ENCODE peak calls at places on chromosomes 11 and 22, in four cellular contexts. One of them, this sample, is unnamed.

GRCh38 chr22:35218079-35218478 is 39.2 kb upstream of the HMGXB4 start:
- DNase-seq in Caco-2: no peak
- DNase-seq in AG09309: no peak
- DNase-seq in tibial artery: no peak
- DNase-seq in this sample: no peak

GRCh38 chr22:31857247-31857646 is 87.1 kb upstream of the YWHAH start:
- DNase-seq in Caco-2: peak
- DNase-seq in tibial artery: no peak
- DNase-seq in AG09309: no peak
- DNase-seq in this sample: peak

GRCh38 chr22:38942702-38943101 is 14.7 kb upstream of the APOBEC3A start:
- DNase-seq in Caco-2: no peak
- DNase-seq in AG09309: no peak
- DNase-seq in tibial artery: peak
- DNase-seq in this sample: no peak

GRCh38 chr22:31400023-31400397 is 606 bp downstream of the DRG1 start:
- DNase-seq in Caco-2: no peak
- DNase-seq in AG09309: no peak
- DNase-seq in tibial artery: no peak
- DNase-seq in this sample: no peak

GRCh38 chr11:4882543-4882942 is 843 bp downstream of the OR51T1 start:
- DNase-seq in Caco-2: no peak
- DNase-seq in AG09309: no peak
- DNase-seq in tibial artery: no peak
- DNase-seq in this sample: no peak

GRCh38 chr11:10382518-10382917 is 72.5 kb upstream of the AMPD3 start:
- DNase-seq in tibial artery: no peak
- DNase-seq in Caco-2: peak
- DNase-seq in AG09309: no peak
- DNase-seq in this sample: no peak

GRCh38 chr11:130198964-130199363 is 39.4 kb downstream of the ST14 start:
- DNase-seq in tibial artery: no peak
- DNase-seq in AG09309: no peak
- DNase-seq in Caco-2: no peak
- DNase-seq in this sample: no peak

GRCh38 chr22:37973271-37974170 is 10.8 kb downstream of the SOX10 start:
- DNase-seq in Caco-2: no peak
- DNase-seq in AG09309: no peak
- DNase-seq in tibial artery: no peak
- DNase-seq in this sample: no peak

GRCh38 chr11:78205691-78206090 is 17.0 kb downstream of the USP35 start:
- DNase-seq in AG09309: no peak
- DNase-seq in tibial artery: peak
- DNase-seq in Caco-2: no peak
- DNase-seq in this sample: no peak

GRCh38 chr11:11318479-11318878 is 34.6 kb downstream of the CSNK2A3 start:
- DNase-seq in Caco-2: no peak
- DNase-seq in tibial artery: no peak
- DNase-seq in AG09309: no peak
- DNase-seq in this sample: no peak

GRCh38 chr11:102385053-102385976 is 38.3 kb downstream of the BIRC2 start:
- DNase-seq in tibial artery: no peak
- DNase-seq in AG09309: no peak
- DNase-seq in Caco-2: peak
- DNase-seq in this sample: no peak

GRCh38 chr11:95545116-95545875 is 244.3 kb downstream of the FAM76B start:
- DNase-seq in tibial artery: no peak
- DNase-seq in Caco-2: peak
- DNase-seq in AG09309: no peak
- DNase-seq in this sample: no peak

GRCh38 chr11:77141475-77141874 is 13.4 kb downstream of the MYO7A start:
- DNase-seq in AG09309: no peak
- DNase-seq in Caco-2: no peak
- DNase-seq in tibial artery: no peak
- DNase-seq in this sample: no peak

GRCh38 chr11:129331217-129331616 is 44.4 kb upstream of the BARX2 start:
- DNase-seq in Caco-2: no peak
- DNase-seq in tibial artery: no peak
- DNase-seq in AG09309: no peak
- DNase-seq in this sample: no peak

GRCh38 chr11:89458646-89459045 is 32.5 kb downstream of the NOX4 start:
- DNase-seq in Caco-2: no peak
- DNase-seq in tibial artery: no peak
- DNase-seq in AG09309: no peak
- DNase-seq in this sample: peak

GRCh38 chr11:130029137-130029536 is 26.5 kb upstream of the PRDM10 start:
- DNase-seq in tibial artery: no peak
- DNase-seq in AG09309: no peak
- DNase-seq in Caco-2: no peak
- DNase-seq in this sample: no peak

GRCh38 chr11:57480409-57481137 is 20.2 kb downstream of the RTN4RL2 start:
- DNase-seq in Caco-2: peak
- DNase-seq in tibial artery: peak
- DNase-seq in AG09309: no peak
- DNase-seq in this sample: no peak

GRCh38 chr11:102891736-102892135 is 17.0 kb upstream of the MMP12 start:
- DNase-seq in Caco-2: no peak
- DNase-seq in AG09309: no peak
- DNase-seq in tibial artery: no peak
- DNase-seq in this sample: no peak

GRCh38 chr11:15006139-15006759 is 34.1 kb upstream of the CALCA start:
- DNase-seq in Caco-2: peak
- DNase-seq in AG09309: peak
- DNase-seq in tibial artery: no peak
- DNase-seq in this sample: peak

GRCh38 chr11:87281496-87281895 is 243.8 kb downstream of the TMEM135 start:
- DNase-seq in tibial artery: no peak
- DNase-seq in AG09309: peak
- DNase-seq in Caco-2: peak
- DNase-seq in this sample: no peak

GRCh38 chr11:44625759-44626523 is 60.5 kb downstream of the CD82 start:
- DNase-seq in AG09309: no peak
- DNase-seq in Caco-2: no peak
- DNase-seq in tibial artery: peak
- DNase-seq in this sample: no peak

GRCh38 chr11:102494216-102494615 is 36.3 kb downstream of the MMP7 start:
- DNase-seq in AG09309: peak
- DNase-seq in Caco-2: peak
- DNase-seq in tibial artery: no peak
- DNase-seq in this sample: peak

GRCh38 chr11:134727636-134728035 is 315.6 kb upstream of the B3GAT1 start:
- DNase-seq in AG09309: no peak
- DNase-seq in tibial artery: no peak
- DNase-seq in Caco-2: no peak
- DNase-seq in this sample: no peak

GRCh38 chr11:123316003-123316402 is 114.1 kb upstream of the GRAMD1B start:
- DNase-seq in AG09309: peak
- DNase-seq in Caco-2: no peak
- DNase-seq in tibial artery: no peak
- DNase-seq in this sample: no peak

GRCh38 chr22:43860126-43860525 is 2.2 kb downstream of the SULT4A1 start:
- DNase-seq in Caco-2: no peak
- DNase-seq in tibial artery: no peak
- DNase-seq in AG09309: no peak
- DNase-seq in this sample: no peak

GRCh38 chr11:26522912-26523610 is 49.0 kb downstream of the MUC15 start:
- DNase-seq in tibial artery: no peak
- DNase-seq in Caco-2: peak
- DNase-seq in AG09309: no peak
- DNase-seq in this sample: peak
- TF ChIP-seq CTCF in tibial artery: no peak
- TF ChIP-seq CTCF in Caco-2: peak
- TF ChIP-seq CTCF in AG09309: peak
- TF ChIP-seq CTCF in this sample: peak

GRCh38 chr11:117793521-117793920 is 3.5 kb downstream of the DSCAML1 start:
- DNase-seq in Caco-2: no peak
- DNase-seq in AG09309: no peak
- DNase-seq in tibial artery: no peak
- DNase-seq in this sample: no peak

GRCh38 chr11:117794144-117794543 is 2.9 kb downstream of the DSCAML1 start:
- DNase-seq in AG09309: no peak
- DNase-seq in tibial artery: no peak
- DNase-seq in Caco-2: no peak
- DNase-seq in this sample: no peak

GRCh38 chr11:117796456-117797428 is at the start of gene DSCAML1:
- DNase-seq in tibial artery: no peak
- DNase-seq in AG09309: no peak
- DNase-seq in Caco-2: peak
- DNase-seq in this sample: no peak

GRCh38 chr11:117794772-117795629 is 2.0 kb downstream of the DSCAML1 start:
- DNase-seq in AG09309: no peak
- DNase-seq in Caco-2: no peak
- DNase-seq in tibial artery: no peak
- DNase-seq in this sample: no peak

DNA sequence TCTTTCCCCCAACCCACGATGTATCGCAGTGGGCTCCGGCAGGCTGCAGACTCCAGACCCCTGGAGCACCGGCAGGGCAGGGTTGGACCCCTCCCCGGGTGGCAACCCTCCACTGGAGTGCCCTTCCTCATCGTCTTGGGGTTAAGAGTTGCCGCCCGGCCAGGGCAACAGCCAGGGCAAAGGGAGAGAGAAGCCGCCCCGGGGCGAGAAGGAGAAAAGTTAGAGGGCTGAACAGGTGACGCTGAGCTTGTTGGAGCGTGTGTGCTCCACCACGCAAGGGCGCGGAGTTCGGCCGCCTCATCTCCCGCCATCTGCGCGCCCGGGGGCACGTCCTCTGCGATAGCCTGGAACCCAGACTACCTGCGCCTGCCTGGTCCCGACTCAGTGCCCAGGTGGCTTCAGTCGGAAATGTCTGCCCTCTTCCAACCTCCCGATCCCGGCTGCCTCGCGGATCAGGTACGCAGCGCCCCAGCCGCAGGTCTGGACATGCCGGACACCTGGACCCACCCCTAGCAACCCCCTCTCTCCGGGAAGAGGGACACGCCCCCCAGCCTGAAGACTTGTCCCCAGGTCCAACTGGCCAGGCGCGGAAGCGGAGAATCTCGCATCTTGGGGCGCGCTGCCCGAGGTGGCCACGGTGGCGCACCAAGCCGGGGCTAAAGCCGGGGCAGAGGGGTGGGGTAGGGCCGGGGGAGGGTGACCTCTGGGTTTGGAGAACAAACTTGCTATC is 1.1 kb downstream of the DSCAML1 start:
- DNase-seq in Caco-2: no peak
- DNase-seq in AG09309: no peak
- DNase-seq in tibial artery: no peak
- DNase-seq in this sample: no peak
- H3K4me3 ChIP-seq in Caco-2: peak
- H3K4me3 ChIP-seq in AG09309: no peak
- H3K4me3 ChIP-seq in tibial artery: no peak
- H3K4me3 ChIP-seq in this sample: peak

GRCh38 chr11:119709171-119709570 is 19.8 kb downstream of the NECTIN1 start:
- DNase-seq in tibial artery: no peak
- DNase-seq in Caco-2: no peak
- DNase-seq in AG09309: no peak
- DNase-seq in this sample: no peak

GRCh38 chr11:119706029-119706428 is 23.0 kb downstream of the NECTIN1 start:
- DNase-seq in AG09309: no peak
- DNase-seq in Caco-2: no peak
- DNase-seq in tibial artery: no peak
- DNase-seq in this sample: no peak

GRCh38 chr11:119705362-119705761 is 23.6 kb downstream of the NECTIN1 start:
- DNase-seq in tibial artery: no peak
- DNase-seq in Caco-2: no peak
- DNase-seq in AG09309: no peak
- DNase-seq in this sample: no peak

GRCh38 chr11:119704849-119705248 is 24.2 kb downstream of the NECTIN1 start:
- DNase-seq in Caco-2: peak
- DNase-seq in tibial artery: no peak
- DNase-seq in AG09309: no peak
- DNase-seq in this sample: no peak

DNA sequence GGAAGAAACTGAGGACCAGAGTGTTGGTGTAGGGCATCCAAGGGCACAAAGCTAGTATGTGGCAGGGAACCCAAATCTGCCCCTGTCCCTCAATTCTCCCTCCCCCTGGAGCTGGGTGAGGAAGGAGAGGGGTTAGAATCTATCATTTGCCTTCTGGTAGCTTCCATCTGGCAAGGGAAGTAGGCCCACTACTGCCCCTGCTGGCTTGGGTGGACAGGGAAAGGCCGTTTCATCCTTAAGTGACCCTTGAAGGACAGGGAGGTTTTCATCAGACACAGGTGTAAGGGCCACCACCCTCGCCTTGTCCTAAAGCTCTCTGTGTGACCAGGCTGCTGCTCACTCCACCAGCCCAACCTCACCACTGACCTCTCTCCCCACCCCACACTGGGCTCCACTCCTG is 22.1 kb downstream of the NECTIN1 start:
- DNase-seq in Caco-2: no peak
- DNase-seq in tibial artery: no peak
- DNase-seq in AG09309: no peak
- DNase-seq in this sample: no peak
- TF ChIP-seq CTCF in Caco-2: no peak
- TF ChIP-seq CTCF in tibial artery: no peak
- TF ChIP-seq CTCF in AG09309: peak
- TF ChIP-seq CTCF in this sample: peak

DNA sequence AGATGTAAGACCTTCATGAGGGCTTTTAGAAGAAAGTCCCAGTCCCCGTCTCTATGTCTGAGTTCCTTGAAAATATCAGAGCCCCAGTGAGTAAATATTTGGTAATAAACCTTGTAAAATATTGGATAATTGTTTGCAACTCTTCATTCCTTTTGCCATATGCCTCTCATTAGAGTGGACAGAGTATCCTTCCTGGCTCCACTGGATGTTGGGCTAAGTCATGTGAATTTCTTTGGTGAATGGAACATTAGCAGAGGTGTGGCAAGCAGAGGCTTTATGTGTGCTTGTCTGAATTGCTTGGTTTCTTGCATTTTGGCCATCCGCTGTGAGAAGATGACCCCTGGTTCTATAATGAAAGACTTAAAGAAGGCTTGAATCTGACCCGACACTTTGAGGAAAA is 490.3 kb downstream of the METTL15 start:
- DNase-seq in AG09309: no peak
- DNase-seq in tibial artery: no peak
- DNase-seq in Caco-2: no peak
- DNase-seq in this sample: no peak
- H3K4me3 ChIP-seq in AG09309: no peak
- H3K4me3 ChIP-seq in tibial artery: no peak
- H3K4me3 ChIP-seq in Caco-2: no peak
- H3K4me3 ChIP-seq in this sample: no peak